ENCODE peak calls at places on chromosomes 12 and 14, in ten cellular contexts. M, E, S, P, O, B, U, Z, H and I are unnamed samples.

GRCh38 chr14:32010561-32011188 is 66.4 kb upstream of the ARHGAP5 start:
- DNase-seq in U (no peak), S (no peak), O (no peak), B (no peak), E (no peak), M (peak), H (peak), Z (no peak), P (no peak), I (peak)

GRCh38 chr14:99749763-99750715 is 43.2 kb upstream of the EML1 start:
- DNase-seq in S (no peak), P (no peak), U (no peak), E (no peak), M (no peak), Z (no peak), O (no peak), B (peak), H (no peak), I (no peak)

GRCh38 chr14:104086210-104086660 is 735 bp downstream of the ASPG start:
- DNase-seq in U (no peak), Z (no peak), P (no peak), O (no peak), H (no peak), E (no peak), M (no peak), S (no peak), B (peak), I (no peak)

GRCh38 chr12:131001493-131001892 is 47.8 kb downstream of the ADGRD1 start:
- DNase-seq in S (no peak), P (no peak), M (no peak), U (no peak), Z (no peak), O (no peak), B (no peak), H (no peak), E (no peak), I (no peak)

GRCh38 chr14:103065861-103066260 is 8.5 kb upstream of the CDC42BPB start:
- DNase-seq in O (no peak), M (no peak), E (no peak), P (no peak), U (no peak), B (no peak), Z (no peak), H (no peak), S (no peak), I (no peak)

GRCh38 chr12:84601483-84601882 is 311.1 kb downstream of the SLC6A15 start:
- DNase-seq in B (no peak), M (no peak), Z (peak), H (no peak), E (no peak), U (peak), P (no peak), S (no peak), O (no peak), I (no peak)

GRCh38 chr14:97065305-97066067 is 268.3 kb downstream of the VRK1 start:
- DNase-seq in E (no peak), P (no peak), S (no peak), O (no peak), U (no peak), Z (no peak), B (no peak), H (no peak), M (no peak), I (no peak)

GRCh38 chr12:6608592-6609311 is 1.6 kb upstream of the CHD4 start:
- DNase-seq in O (no peak), Z (peak), M (no peak), P (no peak), H (no peak), S (no peak), E (no peak), U (peak), B (no peak), I (no peak)

GRCh38 chr12:94262228-94263010 is 114.0 kb downstream of the PLXNC1 start:
- DNase-seq in B (peak), O (no peak), H (peak), P (peak), U (peak), S (peak), Z (no peak), M (peak), E (no peak), I (peak)

GRCh38 chr12:13208533-13209278 is 12.2 kb downstream of the EMP1 start:
- DNase-seq in U (no peak), H (no peak), E (no peak), M (no peak), B (no peak), P (no peak), O (no peak), Z (peak), S (no peak), I (peak)

GRCh38 chr12:132779781-132780353 is 18.2 kb upstream of the ANKLE2 start:
- DNase-seq in Z (no peak), H (no peak), M (no peak), S (no peak), U (no peak), E (no peak), B (no peak), O (no peak), P (no peak), I (no peak)

GRCh38 chr14:78254911-78255431 is 84.8 kb downstream of the NRXN3 start:
- DNase-seq in M (peak), Z (no peak), U (no peak), E (no peak), P (no peak), O (no peak), S (no peak), H (no peak), B (no peak), I (peak)

GRCh38 chr12:88418856-88419497 is 161.3 kb downstream of the KITLG start:
- DNase-seq in O (no peak), P (no peak), H (peak), S (peak), B (no peak), U (no peak), Z (no peak), E (no peak), M (no peak), I (peak)

GRCh38 chr12:114134922-114135321 is 168.8 kb upstream of the RBM19 start:
- DNase-seq in M (no peak), S (no peak), B (no peak), U (no peak), P (no peak), E (no peak), Z (no peak), H (no peak), O (no peak), I (no peak)

GRCh38 chr12:64938179-64938578 is 113.7 kb downstream of the TBC1D30 start:
- DNase-seq in P (no peak), Z (no peak), E (no peak), B (no peak), S (no peak), H (no peak), U (no peak), M (no peak), O (no peak), I (no peak)